ENCODE peak calls at places on chromosomes 13 and 19, in six cellular contexts. I is B cell, D is RWPE1, J is AG09309, R is H9, Q is GM10248. C is an unnamed sample.
A peak's percentile ranks its signal among the peaks of the same experiment; 100 is the strongest.

GRCh38 chr19:53597023-53597422 is 34.8 kb upstream of the DPRX start:
- DNase-seq in I (no peak), D (no peak), J (no peak), R (no peak), Q (no peak), C (no peak)

GRCh38 chr19:23098988-23099387 is 17.8 kb upstream of the ZNF730 start:
- DNase-seq in I (no peak), D (no peak), J (no peak), R (no peak), Q (no peak), C (no peak)

GRCh38 chr13:25463496-25463895 is 91.7 kb downstream of the ATP8A2 start:
- DNase-seq in I (no peak), D (peak; percentile 46), J (no peak), R (no peak), Q (no peak), C (no peak)

GRCh38 chr19:18204394-18205179 is 745 bp upstream of the RAB3A start:
- DNase-seq in I (no peak), D (peak; percentile 73), J (no peak), R (no peak), Q (no peak), C (no peak)

GRCh38 chr19:7701654-7702457 is at the start of gene FCER2:
- DNase-seq in I (peak; percentile 87), D (no peak), J (no peak), R (no peak), Q (peak; percentile 75), C (peak; percentile 79)

GRCh38 chr13:104310861-104311260 is 1244.6 kb upstream of the SLC10A2 start:
- DNase-seq in I (no peak), D (no peak), J (no peak), R (no peak), Q (no peak), C (no peak)

GRCh38 chr19:29293736-29294342 is 80.9 kb upstream of the UQCRFS1 start:
- DNase-seq in I (no peak), D (no peak), J (no peak), R (no peak), Q (no peak), C (no peak)

GRCh38 chr13:23466144-23467002 is 32.9 kb upstream of the SACS start:
- DNase-seq in I (peak; percentile 77), D (peak; percentile 52), J (no peak), R (peak; percentile 67), Q (peak; percentile 81), C (peak; percentile 83)

GRCh38 chr19:35090160-35090794 is 25.3 kb upstream of the FXYD3 start:
- DNase-seq in I (peak; percentile 74), D (peak; percentile 88), J (no peak), R (peak; percentile 68), Q (peak; percentile 76), C (peak; percentile 82)

GRCh38 chr19:53311044-53311443 is 22.5 kb upstream of the ZNF845 start:
- DNase-seq in I (no peak), D (no peak), J (no peak), R (no peak), Q (no peak), C (no peak)

GRCh38 chr13:35824825-35825224 is 306.4 kb downstream of the DCLK1 start:
- DNase-seq in I (no peak), D (no peak), J (no peak), R (no peak), Q (no peak), C (no peak)

GRCh38 chr19:8323781-8324185 is 2.5 kb downstream of the RPS28 start:
- DNase-seq in I (no peak), D (no peak), J (no peak), R (no peak), Q (no peak), C (no peak)

GRCh38 chr19:1026189-1027019 is at the start of gene CNN2:
- DNase-seq in I (peak; percentile 80), D (peak; percentile 74), J (no peak), R (peak; percentile 87), Q (peak; percentile 88), C (peak; percentile 90)

GRCh38 chr19:46579286-46579944 is 21.7 kb upstream of the CALM3 start:
- DNase-seq in I (peak; percentile 44), D (peak; percentile 5), J (no peak), R (peak; percentile 54), Q (no peak), C (peak; percentile 47)

GRCh38 chr19:29625316-29625715 is 19.2 kb downstream of the POP4 start:
- DNase-seq in I (no peak), D (no peak), J (no peak), R (no peak), Q (no peak), C (no peak)

GRCh38 chr13:26476111-26476743 is 81.3 kb upstream of the WASF3 start:
- DNase-seq in I (no peak), D (no peak), J (no peak), R (peak; percentile 84), Q (no peak), C (no peak)

GRCh38 chr19:39038098-39038497 is 5.7 kb upstream of the FBXO27 start:
- DNase-seq in I (no peak), D (peak; percentile 60), J (no peak), R (peak; percentile 83), Q (no peak), C (peak; percentile 57)

GRCh38 chr13:100363874-100364273 is 224.7 kb downstream of the GGACT start:
- DNase-seq in I (no peak), D (peak; percentile 7), J (peak; percentile 31), R (no peak), Q (no peak), C (no peak)

GRCh38 chr13:96229356-96229755 is 139.4 kb downstream of the HS6ST3 start:
- DNase-seq in I (no peak), D (no peak), J (no peak), R (peak; percentile 43), Q (peak; percentile 6), C (no peak)

GRCh38 chr13:98447881-98448641 is 128.8 kb downstream of the STK24 start:
- DNase-seq in I (peak; percentile 32), D (peak; percentile 21), J (no peak), R (peak; percentile 76), Q (no peak), C (peak; percentile 31)

GRCh38 chr19:54462713-54463530 is 656 bp downstream of the LENG9 start:
- DNase-seq in I (peak; percentile 85), D (no peak), J (no peak), R (peak; percentile 81), Q (peak; percentile 47), C (peak; percentile 54)

GRCh38 chr19:18795540-18795939 is 4.4 kb upstream of the COMP start:
- DNase-seq in I (no peak), D (no peak), J (no peak), R (peak; percentile 39), Q (no peak), C (no peak)

DNA sequence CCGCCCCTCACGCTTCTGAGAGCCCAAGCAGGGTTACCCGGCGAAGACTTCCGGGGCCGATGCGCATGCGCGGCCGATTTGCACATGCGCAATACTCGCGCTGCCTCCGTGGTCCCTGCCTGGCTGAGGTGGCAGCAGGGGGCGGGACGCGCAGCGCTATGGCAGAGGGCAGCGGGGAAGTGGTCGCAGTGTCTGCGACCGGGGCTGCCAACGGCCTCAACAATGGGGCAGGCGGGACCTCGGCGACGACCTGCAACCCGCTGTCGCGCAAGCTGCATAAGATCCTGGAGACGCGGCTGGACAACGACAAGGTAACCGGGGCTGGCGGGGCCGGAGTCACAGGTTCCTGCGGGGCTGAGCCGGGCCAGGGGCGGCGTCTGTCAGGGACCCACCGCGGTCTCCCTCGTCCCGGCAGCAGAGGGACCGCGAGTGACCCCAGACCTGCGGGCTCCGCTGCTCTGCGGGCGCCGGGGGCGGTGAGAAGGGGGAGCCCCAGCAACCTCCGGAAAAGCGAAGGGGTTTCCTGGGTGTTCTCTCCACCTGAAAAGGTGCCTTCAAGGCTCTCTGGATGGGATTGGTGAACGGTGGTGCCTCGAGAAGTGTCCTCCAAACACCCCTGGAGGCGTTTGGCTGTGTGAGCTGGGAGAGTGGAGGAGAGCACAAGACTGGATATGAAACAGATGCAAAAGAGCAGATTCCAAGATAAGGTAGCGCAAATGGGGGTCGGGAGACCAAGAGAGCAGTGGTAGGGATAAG is at the start of gene COG6:
- DNase-seq in I (peak; percentile 97), D (peak; percentile 83), J (peak; percentile 29), R (peak; percentile 95), Q (peak; percentile 92), C (peak; percentile 90)
- TF ChIP-seq CTCF in I (no peak), D (no peak), J (no peak), R (peak; percentile 9), Q (no peak), C (peak; percentile 12)

DNA sequence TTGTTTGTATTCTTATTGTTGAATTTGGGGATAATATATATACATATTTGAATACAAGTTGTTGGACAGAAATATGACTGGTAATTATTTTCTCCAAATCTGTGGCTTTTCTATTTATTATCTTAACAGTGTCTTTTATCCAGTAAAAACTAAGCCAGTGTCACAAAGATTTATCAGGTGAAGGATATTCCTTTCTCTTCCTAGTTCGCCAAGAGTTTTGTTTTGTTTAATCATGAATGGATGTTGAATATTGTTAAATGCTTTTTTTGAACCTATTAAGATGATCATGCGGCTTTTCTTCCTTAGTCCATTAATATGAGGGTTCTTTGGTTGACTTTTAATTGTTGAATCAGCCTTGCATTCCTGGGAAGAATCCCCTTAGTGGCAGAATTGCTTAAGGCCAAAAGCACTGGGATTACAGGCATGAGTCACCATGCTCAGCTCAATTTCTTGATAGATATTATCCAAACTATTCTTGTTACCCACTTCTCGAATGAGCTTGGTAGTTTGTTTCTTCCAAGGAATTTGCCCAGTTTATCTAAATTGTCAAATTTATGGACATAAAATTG is 53.3 kb downstream of the TEX26 start:
- DNase-seq in I (no peak), D (peak; percentile 56), J (no peak), R (no peak), Q (no peak), C (no peak)
- TF ChIP-seq CTCF in I (no peak), D (no peak), J (no peak), R (no peak), Q (no peak), C (no peak)

DNA sequence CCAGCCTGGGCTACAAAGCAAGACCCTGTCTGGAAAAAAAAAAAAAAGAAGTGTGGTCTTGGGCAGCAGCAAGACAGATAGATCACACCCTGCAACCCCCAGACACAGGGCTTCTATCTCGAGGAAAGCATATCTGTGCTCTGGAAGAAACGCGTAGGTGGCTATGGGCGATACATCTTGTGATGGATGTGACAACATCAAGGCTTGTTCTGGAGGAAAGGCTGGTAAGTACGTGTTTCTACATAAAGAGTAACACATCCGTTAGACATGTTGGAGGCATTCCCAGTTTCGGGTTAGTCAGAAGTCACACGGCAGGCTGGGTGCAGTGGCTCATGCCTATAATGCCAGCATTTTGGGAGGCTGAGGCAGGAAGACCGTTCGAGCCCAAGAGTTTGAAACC is 6.6 kb upstream of the DHDH start:
- DNase-seq in I (no peak), D (peak; percentile 82), J (peak; percentile 94), R (no peak), Q (no peak), C (peak; percentile 13)
- TF ChIP-seq CTCF in I (no peak), D (no peak), J (no peak), R (no peak), Q (no peak), C (no peak)

DNA sequence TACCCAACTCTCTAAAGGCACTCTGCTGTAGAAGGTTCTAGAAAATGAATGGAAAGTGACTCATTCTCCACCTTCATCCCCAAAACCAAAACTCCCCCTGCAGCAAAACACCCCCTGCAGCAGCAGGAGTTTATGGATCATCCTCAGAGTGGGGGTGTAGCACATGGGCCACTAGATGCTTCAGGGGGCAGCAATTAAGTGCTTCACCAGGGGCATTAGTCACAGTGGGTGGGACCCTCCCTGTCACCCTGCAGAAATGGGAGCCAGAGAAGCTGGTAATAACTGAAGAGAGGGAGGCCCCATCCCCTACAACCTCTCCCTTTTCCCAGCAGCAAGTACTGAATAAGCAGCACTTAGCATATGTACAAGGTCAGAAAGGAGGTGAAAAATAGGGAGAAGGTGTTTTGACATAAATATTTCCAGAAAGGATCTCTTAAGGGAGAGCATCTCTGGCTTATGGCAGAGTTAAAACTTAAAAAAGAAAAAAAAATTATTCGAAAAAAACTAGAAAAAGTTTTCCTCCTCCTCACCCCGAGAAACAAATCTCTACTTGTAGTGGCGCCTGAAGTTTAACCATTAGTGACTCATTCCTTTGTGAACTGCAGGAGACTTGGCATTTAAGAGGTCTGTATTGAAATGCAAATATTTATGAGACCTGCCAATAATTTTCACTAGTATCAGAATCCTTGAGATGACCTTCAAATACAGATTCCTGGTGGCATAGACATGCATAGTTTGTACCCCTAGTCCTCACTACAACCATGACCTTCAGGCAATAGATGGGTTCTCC is 64.7 kb upstream of the MED4 start:
- DNase-seq in I (no peak), D (peak; percentile 48), J (no peak), R (no peak), Q (no peak), C (no peak)
- TF ChIP-seq CTCF in I (no peak), D (no peak), J (no peak), R (no peak), Q (no peak), C (no peak)